ENCODE peak calls at places on chromosomes 5 and 9, in six cellular contexts. U is Peyer's patch, Z is left kidney, A is stomach, N is nephron progenitor cell, M is cerebellum. Q is an unnamed sample.

GRCh38 chr9:115109486-115109885 is 8.5 kb downstream of the TNC start:
- DNase-seq in N (no peak), M (no peak), A (no peak), U (no peak), Z (peak), Q (peak)

GRCh38 chr9:72494051-72494450 is 27.4 kb upstream of the TMC1 start:
- DNase-seq in U (no peak), A (no peak), N (no peak), M (no peak), Z (no peak), Q (no peak)

GRCh38 chr9:132509921-132510874 is 72.2 kb upstream of the BARHL1 start:
- DNase-seq in Z (peak), A (no peak), U (no peak), N (peak), M (no peak), Q (no peak)

GRCh38 chr9:89734561-89734960 is 129.7 kb downstream of the GADD45G start:
- DNase-seq in M (no peak), U (no peak), N (no peak), A (no peak), Z (no peak), Q (no peak)

GRCh38 chr5:83559141-83559785 is 87.7 kb downstream of the VCAN start:
- DNase-seq in M (no peak), U (no peak), A (no peak), N (no peak), Z (peak), Q (peak)

GRCh38 chr9:13279284-13280162 is at the start of gene MPDZ:
- DNase-seq in A (peak), Z (peak), M (peak), N (peak), U (no peak), Q (peak)

GRCh38 chr5:167489202-167489601 is 802.2 kb upstream of the WWC1 start:
- DNase-seq in U (no peak), N (no peak), Z (no peak), M (no peak), A (no peak), Q (no peak)

GRCh38 chr5:71697967-71698366 is 21.1 kb upstream of the CARTPT start:
- DNase-seq in A (no peak), M (no peak), Z (no peak), N (peak), U (no peak), Q (peak)

GRCh38 chr9:22005083-22005699 is 3.9 kb downstream of the CDKN2B start:
- DNase-seq in U (no peak), M (no peak), N (peak), A (no peak), Z (peak), Q (peak)

Q was measured in mesendoderm.